ENCODE peak calls at places on chromosomes 13 and 19, in five cellular contexts. N, I, U, R and M are unnamed samples.

GRCh38 chr19:31448221-31448657 is 99.0 kb upstream of the TSHZ3 start:
- DNase-seq in N (peak; percentile 27), I (peak; percentile 77), U (peak; percentile 84), R (no peak), M (peak; percentile 27)

GRCh38 chr19:2578391-2578826 is 102.5 kb downstream of the GADD45B start:
- DNase-seq in N (no peak), I (no peak), U (no peak), R (no peak), M (no peak)

GRCh38 chr19:4343845-4344713 is 717 bp downstream of the MPND start:
- DNase-seq in N (no peak), I (no peak), U (no peak), R (peak; percentile 27), M (no peak)

GRCh38 chr19:23385404-23385803 is 9.9 kb downstream of the ZNF91 start:
- DNase-seq in N (no peak), I (no peak), U (no peak), R (no peak), M (no peak)

GRCh38 chr19:8631425-8631819 is 989 bp downstream of the NFILZ start:
- DNase-seq in N (no peak), I (no peak), U (peak; percentile 66), R (no peak), M (no peak)

GRCh38 chr19:2170219-2170618 is 6.5 kb downstream of the DOT1L start:
- DNase-seq in N (no peak), I (no peak), U (no peak), R (no peak), M (no peak)

GRCh38 chr13:43364210-43365041 is 341.0 kb downstream of the DNAJC15 start:
- DNase-seq in N (no peak), I (peak; percentile 32), U (no peak), R (no peak), M (no peak)

GRCh38 chr19:3672575-3672948 is 27.7 kb downstream of the PIP5K1C start:
- DNase-seq in N (no peak), I (no peak), U (no peak), R (no peak), M (no peak)

GRCh38 chr13:40161008-40161694 is 505.3 kb downstream of the FOXO1 start:
- DNase-seq in N (no peak), I (no peak), U (no peak), R (no peak), M (no peak)

GRCh38 chr13:44762946-44763345 is 186.8 kb upstream of the TSC22D1 start:
- DNase-seq in N (no peak), I (no peak), U (no peak), R (no peak), M (no peak)

GRCh38 chr13:26946675-26947342 is 186.2 kb upstream of the GPR12 start:
- DNase-seq in N (no peak), I (no peak), U (no peak), R (no peak), M (no peak)

GRCh38 chr13:44271915-44272341 is 101.7 kb upstream of the SERP2 start:
- DNase-seq in N (no peak), I (peak; percentile 35), U (no peak), R (no peak), M (peak; percentile 50)

GRCh38 chr19:50409347-50409746 is 9.4 kb upstream of the SPIB start:
- DNase-seq in N (no peak), I (no peak), U (no peak), R (no peak), M (no peak)

GRCh38 chr13:34358811-34359513 is 541.0 kb downstream of the RFC3 start:
- DNase-seq in N (no peak), I (no peak), U (no peak), R (no peak), M (no peak)

GRCh38 chr13:70798385-70798784 is 690.1 kb upstream of the KLHL1 start:
- DNase-seq in N (no peak), I (no peak), U (no peak), R (no peak), M (no peak)

GRCh38 chr13:70792121-70792520 is 683.9 kb upstream of the KLHL1 start:
- DNase-seq in N (no peak), I (no peak), U (no peak), R (no peak), M (no peak)

DNA sequence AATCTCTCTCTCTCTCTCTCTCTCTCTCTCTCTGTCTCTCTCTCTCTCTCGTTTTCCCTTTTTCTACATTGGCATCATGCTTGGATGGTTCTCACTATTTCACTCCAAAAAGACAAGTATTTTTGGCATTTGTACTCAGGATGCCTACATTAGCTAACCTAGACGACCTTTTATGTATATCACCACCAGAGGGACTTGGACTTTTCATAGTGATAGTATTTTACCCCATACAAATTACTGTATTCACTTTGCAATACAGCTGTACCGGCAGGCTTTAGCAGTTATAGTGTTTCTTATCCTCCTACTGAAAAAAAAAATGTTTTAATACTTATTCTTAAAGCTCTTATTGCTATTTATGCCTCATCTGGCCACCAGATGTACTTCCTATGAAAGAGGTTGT is 687.2 kb upstream of the KLHL1 start:
- DNase-seq in N (no peak), I (no peak), U (no peak), R (no peak), M (no peak)
- TF ChIP-seq CTCF in N (no peak), I (no peak), U (no peak), R (no peak), M (no peak)

DNA sequence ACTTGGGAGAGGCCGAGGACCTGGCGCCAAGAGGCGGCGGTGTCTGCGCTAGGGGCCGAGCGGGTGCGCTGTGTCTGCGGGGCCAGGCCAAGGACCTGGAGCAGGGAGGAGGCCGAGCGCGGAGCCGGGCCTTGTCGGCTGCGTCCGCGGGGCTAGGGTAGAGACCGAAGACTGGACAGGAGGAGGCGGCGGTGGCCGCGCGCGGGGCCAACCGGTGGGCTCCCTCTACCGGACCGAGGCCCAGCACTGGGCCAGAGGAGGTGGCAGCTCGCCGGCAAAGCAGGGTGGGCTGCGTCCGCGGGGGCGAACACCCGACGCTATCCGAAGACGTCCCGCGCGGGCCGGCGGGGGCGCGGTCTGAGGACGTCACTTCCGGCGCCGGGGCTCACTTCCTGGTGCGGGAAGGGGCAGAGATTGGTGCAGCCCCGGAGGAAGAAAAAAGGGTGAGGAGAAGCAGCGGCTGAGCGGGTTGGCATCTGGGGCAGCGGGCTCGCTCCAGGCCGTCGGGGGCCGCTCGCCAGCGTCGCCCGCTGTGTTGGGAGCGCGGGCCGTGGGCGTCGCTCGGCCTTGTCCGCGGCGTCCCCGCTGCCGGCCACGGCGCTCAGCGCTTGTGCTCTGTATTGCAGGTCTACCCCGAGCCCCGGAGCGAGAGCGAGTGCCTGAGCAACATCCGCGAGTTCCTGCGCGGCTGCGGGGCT is 38.3 kb downstream of the ARHGEF7 start:
- DNase-seq in N (peak; percentile 87), I (peak; percentile 94), U (peak; percentile 96), R (peak; percentile 91), M (peak; percentile 84)
- TF ChIP-seq POLR2A in N (no peak), I (peak; percentile 94), U (peak; percentile 63), R (peak; percentile 94), M (peak; percentile 96)

GRCh38 chr19:18684642-18684993 is 1.1 kb downstream of the CRTC1 start:
- DNase-seq in N (no peak), I (no peak), U (no peak), R (no peak), M (no peak)

GRCh38 chr19:18685597-18686164 is 2.2 kb downstream of the CRTC1 start:
- DNase-seq in N (no peak), I (no peak), U (no peak), R (no peak), M (no peak)

GRCh38 chr19:18683955-18684641 is 618 bp downstream of the CRTC1 start:
- DNase-seq in N (no peak), I (no peak), U (no peak), R (no peak), M (no peak)

GRCh38 chr19:18682807-18683108 is 722 bp upstream of the CRTC1 start:
- DNase-seq in N (no peak), I (no peak), U (no peak), R (no peak), M (no peak)

DNA sequence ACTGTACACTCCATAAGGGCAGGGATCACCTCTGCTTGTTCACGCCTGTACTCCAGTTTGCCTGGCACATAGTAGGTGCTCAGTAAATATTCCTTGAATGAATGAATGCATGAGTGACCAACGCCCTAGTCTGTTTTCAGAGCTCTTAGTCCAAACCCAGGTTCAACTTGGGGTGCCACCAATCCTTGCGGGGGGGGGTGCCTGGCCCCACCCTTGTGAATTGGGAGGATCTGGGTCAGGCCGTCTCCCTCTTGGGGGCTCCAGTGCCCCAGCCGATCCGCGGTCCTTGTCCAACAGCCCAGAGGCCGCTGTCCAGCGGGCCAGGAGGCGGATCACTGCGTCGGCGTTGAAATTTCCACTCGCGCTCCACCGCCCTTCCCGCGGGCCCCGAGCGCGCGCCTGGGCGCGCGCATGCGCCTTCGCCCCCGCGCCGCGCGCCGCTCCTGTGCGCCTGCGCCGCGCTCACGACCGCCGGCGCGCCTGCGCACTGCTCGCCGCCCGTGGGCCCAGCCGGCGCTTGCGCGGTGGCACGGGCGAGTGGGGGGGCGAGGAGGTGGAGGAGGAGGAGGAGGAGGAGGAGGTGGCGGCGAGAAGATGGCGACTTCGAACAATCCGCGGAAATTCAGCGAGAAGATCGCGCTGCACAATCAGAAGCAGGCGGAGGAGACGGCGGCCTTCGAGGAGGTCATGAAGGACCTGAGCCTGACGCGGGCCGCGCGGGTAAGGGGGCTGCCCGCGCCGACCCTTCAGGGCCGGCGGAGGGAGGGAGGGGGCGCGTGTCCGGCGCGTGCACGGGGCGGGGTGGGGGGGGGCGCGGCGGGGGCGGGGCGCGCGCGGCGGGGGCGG is at the start of gene CRTC1:
- DNase-seq in N (peak; percentile 76), I (peak; percentile 93), U (peak; percentile 95), R (peak; percentile 93), M (peak; percentile 76)
- TF ChIP-seq CTCF in N (no peak), I (no peak), U (no peak), R (no peak), M (no peak)

GRCh38 chr19:47749326-47749725 is 4.0 kb downstream of the NOP53 start:
- DNase-seq in N (no peak), I (no peak), U (no peak), R (no peak), M (no peak)

GRCh38 chr19:47742636-47743035 is 2.7 kb upstream of the NOP53 start:
- DNase-seq in N (no peak), I (peak; percentile 46), U (no peak), R (no peak), M (no peak)

GRCh38 chr19:47740866-47741519 is 4.4 kb upstream of the NOP53 start:
- DNase-seq in N (no peak), I (no peak), U (no peak), R (peak; percentile 61), M (no peak)

GRCh38 chr19:47741544-47742125 is 3.7 kb upstream of the NOP53 start:
- DNase-seq in N (no peak), I (no peak), U (no peak), R (no peak), M (no peak)

DNA sequence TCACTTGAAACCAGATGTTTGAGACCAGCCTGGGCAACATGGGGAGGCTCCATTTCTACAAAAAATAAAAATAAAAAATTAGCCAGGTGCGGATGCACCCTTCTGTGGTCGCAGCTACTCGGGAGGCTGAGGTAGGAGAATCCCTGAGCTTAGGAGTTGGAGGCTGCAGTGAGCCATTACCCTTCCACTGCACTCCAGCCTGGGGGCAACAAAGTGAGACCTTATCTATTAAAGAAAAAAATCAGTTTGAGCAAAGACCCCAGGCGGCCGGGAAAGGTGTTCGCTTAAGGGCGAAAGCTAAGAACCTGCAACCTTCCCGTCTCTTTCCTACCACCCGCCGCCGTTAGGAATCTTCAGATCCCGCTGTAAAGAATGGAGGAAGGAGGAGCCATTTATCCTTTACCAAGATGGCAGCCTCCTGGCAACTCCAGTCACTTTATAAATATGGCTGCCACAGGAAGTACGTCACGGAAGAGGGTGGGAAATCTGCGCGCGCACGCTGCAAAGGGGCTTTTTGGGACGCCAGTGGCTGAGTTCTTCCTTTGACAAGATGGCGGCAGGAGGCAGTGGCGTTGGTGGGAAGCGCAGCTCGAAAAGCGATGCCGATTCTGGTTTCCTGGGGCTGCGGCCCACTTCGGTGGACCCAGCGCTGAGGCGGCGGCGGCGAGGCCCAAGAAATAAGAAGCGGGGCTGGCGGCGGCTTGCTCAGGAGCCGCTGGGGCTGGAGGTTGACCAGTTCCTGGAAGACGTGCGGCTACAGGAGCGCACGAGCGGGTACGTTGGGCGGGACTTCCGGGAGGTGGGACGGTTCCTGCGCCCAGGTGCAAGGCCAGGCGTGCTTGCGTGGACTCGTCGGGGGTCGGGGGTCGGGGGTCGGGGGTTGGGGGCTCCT is at the start of gene NOP53:
- DNase-seq in N (peak; percentile 98), I (peak; percentile 97), U (peak; percentile 98), R (peak; percentile 96), M (peak; percentile 97)
- TF ChIP-seq POLR2A in N (no peak), I (peak; percentile 70), U (no peak), R (peak; percentile 87), M (peak; percentile 79)